ENCODE peak calls at places on chromosome 11, in eight cellular contexts. X, Q, C, P, L, N, J and G are unnamed samples.

GRCh38 chr11:103525069-103525468 is 415.8 kb downstream of the DYNC2H1 start:
- DNase-seq in L (no peak), P (no peak), J (no peak), Q (no peak), N (no peak), X (no peak), C (no peak), G (no peak)

GRCh38 chr11:117375960-117376359 is 48.3 kb downstream of the CEP164 start:
- DNase-seq in J (no peak), C (no peak), P (no peak), Q (no peak), X (no peak), N (no peak), L (no peak), G (no peak)

GRCh38 chr11:113166280-113166679 is 148.1 kb upstream of the TTC12 start:
- DNase-seq in X (no peak), C (no peak), J (no peak), P (no peak), N (no peak), L (no peak), Q (no peak), G (no peak)

GRCh38 chr11:27296406-27296994 is 66.5 kb downstream of the CCDC34 start:
- DNase-seq in Q (no peak), X (no peak), J (no peak), N (no peak), L (no peak), C (no peak), P (no peak), G (no peak)

GRCh38 chr11:27991731-27992130 is 116.2 kb downstream of the KIF18A start:
- DNase-seq in X (no peak), J (no peak), C (no peak), N (no peak), Q (no peak), P (no peak), L (no peak), G (no peak)

GRCh38 chr11:133905677-133906156 is 51.1 kb downstream of the IGSF9B start:
- DNase-seq in X (no peak), L (no peak), C (no peak), N (no peak), Q (no peak), J (no peak), P (no peak), G (no peak)

GRCh38 chr11:95098826-95099225 is 9.2 kb downstream of the ENDOD1 start:
- DNase-seq in X (no peak), P (no peak), Q (no peak), C (no peak), N (no peak), J (no peak), L (no peak), G (no peak)

GRCh38 chr11:68412593-68413475 is 47.7 kb upstream of the PPP6R3 start:
- DNase-seq in L (peak), P (no peak), Q (no peak), J (no peak), X (peak), N (peak), C (no peak), G (no peak)

GRCh38 chr11:117045196-117045595 is 53.0 kb downstream of the SIK3 start:
- DNase-seq in J (no peak), C (no peak), Q (no peak), L (no peak), P (no peak), N (no peak), X (no peak), G (no peak)